ENCODE peak calls at places on chromosomes 13 and 19, in ten cellular contexts. One of them, this sample, is unnamed.

GRCh38 chr19:9178901-9179300 is at the start of gene OR7D2:
- DNase-seq in Peyer's patch: no peak
- DNase-seq in CD4-positive, alpha-beta memory T cell: no peak
- DNase-seq in activated T-cell treated with anti-CD3 and anti-CD28 coated beads for 1 hour: no peak
- DNase-seq in stimulated activated CD8-positive, alpha-beta memory T cell treated with anti-CD3 and anti-CD28 coated beads, Interleukin-2, amount 100 ng/mL, for 48 hours: no peak
- DNase-seq in NCI-H774: no peak
- DNase-seq in stimulated activated CD4-positive, alpha-beta T cell treated with anti-CD3 and anti-CD28 coated beads, Interleukin-1b, Interleukin-23, amount 100 ng/mL, for 24 hours: no peak
- DNase-seq in progenitor cell of endocrine pancreas: no peak
- DNase-seq in NCI-H2171: no peak
- DNase-seq in GM03348: no peak
- DNase-seq in this sample: no peak

GRCh38 chr19:56253737-56254136 is 18.8 kb upstream of the EDDM13 start:
- DNase-seq in activated T-cell treated with anti-CD3 and anti-CD28 coated beads for 1 hour: no peak
- DNase-seq in CD4-positive, alpha-beta memory T cell: peak
- DNase-seq in NCI-H2171: peak
- DNase-seq in progenitor cell of endocrine pancreas: no peak
- DNase-seq in stimulated activated CD8-positive, alpha-beta memory T cell treated with anti-CD3 and anti-CD28 coated beads, Interleukin-2, amount 100 ng/mL, for 48 hours: no peak
- DNase-seq in NCI-H774: peak
- DNase-seq in stimulated activated CD4-positive, alpha-beta T cell treated with anti-CD3 and anti-CD28 coated beads, Interleukin-1b, Interleukin-23, amount 100 ng/mL, for 24 hours: no peak
- DNase-seq in GM03348: peak
- DNase-seq in Peyer's patch: no peak
- DNase-seq in this sample: no peak

GRCh38 chr19:6476155-6476895 is 5.3 kb downstream of the DENND1C start:
- DNase-seq in activated T-cell treated with anti-CD3 and anti-CD28 coated beads for 1 hour: peak
- DNase-seq in stimulated activated CD4-positive, alpha-beta T cell treated with anti-CD3 and anti-CD28 coated beads, Interleukin-1b, Interleukin-23, amount 100 ng/mL, for 24 hours: peak
- DNase-seq in NCI-H774: peak
- DNase-seq in Peyer's patch: peak
- DNase-seq in CD4-positive, alpha-beta memory T cell: peak
- DNase-seq in progenitor cell of endocrine pancreas: peak
- DNase-seq in stimulated activated CD8-positive, alpha-beta memory T cell treated with anti-CD3 and anti-CD28 coated beads, Interleukin-2, amount 100 ng/mL, for 48 hours: peak
- DNase-seq in NCI-H2171: peak
- DNase-seq in GM03348: peak
- DNase-seq in this sample: peak

GRCh38 chr19:47018923-47019322 is 714 bp upstream of the NPAS1 start:
- DNase-seq in Peyer's patch: no peak
- DNase-seq in NCI-H2171: no peak
- DNase-seq in stimulated activated CD4-positive, alpha-beta T cell treated with anti-CD3 and anti-CD28 coated beads, Interleukin-1b, Interleukin-23, amount 100 ng/mL, for 24 hours: no peak
- DNase-seq in progenitor cell of endocrine pancreas: no peak
- DNase-seq in CD4-positive, alpha-beta memory T cell: no peak
- DNase-seq in GM03348: no peak
- DNase-seq in activated T-cell treated with anti-CD3 and anti-CD28 coated beads for 1 hour: no peak
- DNase-seq in stimulated activated CD8-positive, alpha-beta memory T cell treated with anti-CD3 and anti-CD28 coated beads, Interleukin-2, amount 100 ng/mL, for 48 hours: no peak
- DNase-seq in NCI-H774: no peak
- DNase-seq in this sample: no peak

GRCh38 chr19:32150605-32151004 is 194.8 kb upstream of the ZNF507 start:
- DNase-seq in NCI-H774: no peak
- DNase-seq in progenitor cell of endocrine pancreas: no peak
- DNase-seq in stimulated activated CD4-positive, alpha-beta T cell treated with anti-CD3 and anti-CD28 coated beads, Interleukin-1b, Interleukin-23, amount 100 ng/mL, for 24 hours: no peak
- DNase-seq in Peyer's patch: no peak
- DNase-seq in activated T-cell treated with anti-CD3 and anti-CD28 coated beads for 1 hour: no peak
- DNase-seq in CD4-positive, alpha-beta memory T cell: no peak
- DNase-seq in NCI-H2171: no peak
- DNase-seq in stimulated activated CD8-positive, alpha-beta memory T cell treated with anti-CD3 and anti-CD28 coated beads, Interleukin-2, amount 100 ng/mL, for 48 hours: no peak
- DNase-seq in GM03348: no peak
- DNase-seq in this sample: no peak

GRCh38 chr13:91482427-91482826 is 84.0 kb downstream of the GPC5 start:
- DNase-seq in NCI-H774: no peak
- DNase-seq in GM03348: no peak
- DNase-seq in progenitor cell of endocrine pancreas: no peak
- DNase-seq in stimulated activated CD8-positive, alpha-beta memory T cell treated with anti-CD3 and anti-CD28 coated beads, Interleukin-2, amount 100 ng/mL, for 48 hours: no peak
- DNase-seq in stimulated activated CD4-positive, alpha-beta T cell treated with anti-CD3 and anti-CD28 coated beads, Interleukin-1b, Interleukin-23, amount 100 ng/mL, for 24 hours: no peak
- DNase-seq in Peyer's patch: no peak
- DNase-seq in activated T-cell treated with anti-CD3 and anti-CD28 coated beads for 1 hour: no peak
- DNase-seq in CD4-positive, alpha-beta memory T cell: no peak
- DNase-seq in NCI-H2171: peak
- DNase-seq in this sample: peak

GRCh38 chr19:54606891-54607781 is 13.7 kb downstream of the LILRA1 start:
- DNase-seq in Peyer's patch: no peak
- DNase-seq in CD4-positive, alpha-beta memory T cell: no peak
- DNase-seq in activated T-cell treated with anti-CD3 and anti-CD28 coated beads for 1 hour: no peak
- DNase-seq in progenitor cell of endocrine pancreas: no peak
- DNase-seq in stimulated activated CD4-positive, alpha-beta T cell treated with anti-CD3 and anti-CD28 coated beads, Interleukin-1b, Interleukin-23, amount 100 ng/mL, for 24 hours: no peak
- DNase-seq in GM03348: no peak
- DNase-seq in NCI-H2171: no peak
- DNase-seq in NCI-H774: no peak
- DNase-seq in stimulated activated CD8-positive, alpha-beta memory T cell treated with anti-CD3 and anti-CD28 coated beads, Interleukin-2, amount 100 ng/mL, for 48 hours: no peak
- DNase-seq in this sample: no peak

GRCh38 chr13:95660981-95661581 is 15.9 kb upstream of the DNAJC3 start:
- DNase-seq in progenitor cell of endocrine pancreas: no peak
- DNase-seq in activated T-cell treated with anti-CD3 and anti-CD28 coated beads for 1 hour: no peak
- DNase-seq in stimulated activated CD4-positive, alpha-beta T cell treated with anti-CD3 and anti-CD28 coated beads, Interleukin-1b, Interleukin-23, amount 100 ng/mL, for 24 hours: no peak
- DNase-seq in CD4-positive, alpha-beta memory T cell: no peak
- DNase-seq in stimulated activated CD8-positive, alpha-beta memory T cell treated with anti-CD3 and anti-CD28 coated beads, Interleukin-2, amount 100 ng/mL, for 48 hours: no peak
- DNase-seq in NCI-H2171: peak
- DNase-seq in NCI-H774: no peak
- DNase-seq in GM03348: peak
- DNase-seq in Peyer's patch: no peak
- DNase-seq in this sample: no peak

GRCh38 chr19:35628565-35629331 is at the start of gene RBM42:
- DNase-seq in Peyer's patch: peak
- DNase-seq in activated T-cell treated with anti-CD3 and anti-CD28 coated beads for 1 hour: peak
- DNase-seq in NCI-H774: peak
- DNase-seq in stimulated activated CD8-positive, alpha-beta memory T cell treated with anti-CD3 and anti-CD28 coated beads, Interleukin-2, amount 100 ng/mL, for 48 hours: peak
- DNase-seq in CD4-positive, alpha-beta memory T cell: peak
- DNase-seq in GM03348: peak
- DNase-seq in progenitor cell of endocrine pancreas: peak
- DNase-seq in stimulated activated CD4-positive, alpha-beta T cell treated with anti-CD3 and anti-CD28 coated beads, Interleukin-1b, Interleukin-23, amount 100 ng/mL, for 24 hours: peak
- DNase-seq in NCI-H2171: peak
- DNase-seq in this sample: peak

GRCh38 chr19:588758-589692 is 656 bp upstream of the HCN2 start:
- DNase-seq in progenitor cell of endocrine pancreas: no peak
- DNase-seq in NCI-H2171: peak
- DNase-seq in stimulated activated CD8-positive, alpha-beta memory T cell treated with anti-CD3 and anti-CD28 coated beads, Interleukin-2, amount 100 ng/mL, for 48 hours: no peak
- DNase-seq in stimulated activated CD4-positive, alpha-beta T cell treated with anti-CD3 and anti-CD28 coated beads, Interleukin-1b, Interleukin-23, amount 100 ng/mL, for 24 hours: no peak
- DNase-seq in activated T-cell treated with anti-CD3 and anti-CD28 coated beads for 1 hour: no peak
- DNase-seq in Peyer's patch: no peak
- DNase-seq in GM03348: no peak
- DNase-seq in NCI-H774: no peak
- DNase-seq in CD4-positive, alpha-beta memory T cell: no peak
- DNase-seq in this sample: no peak

GRCh38 chr13:98974053-98974452 is 3.8 kb downstream of the DOCK9 start:
- DNase-seq in progenitor cell of endocrine pancreas: no peak
- DNase-seq in activated T-cell treated with anti-CD3 and anti-CD28 coated beads for 1 hour: no peak
- DNase-seq in stimulated activated CD4-positive, alpha-beta T cell treated with anti-CD3 and anti-CD28 coated beads, Interleukin-1b, Interleukin-23, amount 100 ng/mL, for 24 hours: no peak
- DNase-seq in CD4-positive, alpha-beta memory T cell: no peak
- DNase-seq in GM03348: no peak
- DNase-seq in NCI-H774: no peak
- DNase-seq in Peyer's patch: no peak
- DNase-seq in NCI-H2171: no peak
- DNase-seq in stimulated activated CD8-positive, alpha-beta memory T cell treated with anti-CD3 and anti-CD28 coated beads, Interleukin-2, amount 100 ng/mL, for 48 hours: no peak
- DNase-seq in this sample: no peak

GRCh38 chr13:86572115-86572514 is 772.9 kb upstream of the SLITRK6 start:
- DNase-seq in stimulated activated CD4-positive, alpha-beta T cell treated with anti-CD3 and anti-CD28 coated beads, Interleukin-1b, Interleukin-23, amount 100 ng/mL, for 24 hours: no peak
- DNase-seq in GM03348: no peak
- DNase-seq in CD4-positive, alpha-beta memory T cell: no peak
- DNase-seq in progenitor cell of endocrine pancreas: no peak
- DNase-seq in NCI-H774: no peak
- DNase-seq in Peyer's patch: no peak
- DNase-seq in activated T-cell treated with anti-CD3 and anti-CD28 coated beads for 1 hour: no peak
- DNase-seq in stimulated activated CD8-positive, alpha-beta memory T cell treated with anti-CD3 and anti-CD28 coated beads, Interleukin-2, amount 100 ng/mL, for 48 hours: no peak
- DNase-seq in NCI-H2171: no peak
- DNase-seq in this sample: no peak

GRCh38 chr19:46373573-46374359 is 26.9 kb downstream of the PPP5C start:
- DNase-seq in stimulated activated CD4-positive, alpha-beta T cell treated with anti-CD3 and anti-CD28 coated beads, Interleukin-1b, Interleukin-23, amount 100 ng/mL, for 24 hours: no peak
- DNase-seq in NCI-H774: peak
- DNase-seq in CD4-positive, alpha-beta memory T cell: no peak
- DNase-seq in GM03348: peak
- DNase-seq in progenitor cell of endocrine pancreas: peak
- DNase-seq in Peyer's patch: peak
- DNase-seq in stimulated activated CD8-positive, alpha-beta memory T cell treated with anti-CD3 and anti-CD28 coated beads, Interleukin-2, amount 100 ng/mL, for 48 hours: no peak
- DNase-seq in activated T-cell treated with anti-CD3 and anti-CD28 coated beads for 1 hour: no peak
- DNase-seq in NCI-H2171: peak
- DNase-seq in this sample: peak

GRCh38 chr13:52136763-52137162 is 7.9 kb upstream of the NEK5 start:
- DNase-seq in Peyer's patch: no peak
- DNase-seq in CD4-positive, alpha-beta memory T cell: no peak
- DNase-seq in progenitor cell of endocrine pancreas: no peak
- DNase-seq in NCI-H774: no peak
- DNase-seq in activated T-cell treated with anti-CD3 and anti-CD28 coated beads for 1 hour: no peak
- DNase-seq in stimulated activated CD8-positive, alpha-beta memory T cell treated with anti-CD3 and anti-CD28 coated beads, Interleukin-2, amount 100 ng/mL, for 48 hours: no peak
- DNase-seq in NCI-H2171: no peak
- DNase-seq in GM03348: no peak
- DNase-seq in stimulated activated CD4-positive, alpha-beta T cell treated with anti-CD3 and anti-CD28 coated beads, Interleukin-1b, Interleukin-23, amount 100 ng/mL, for 24 hours: no peak
- DNase-seq in this sample: no peak

GRCh38 chr19:35404879-35405622 is 34.2 kb downstream of the GPR42 start:
- DNase-seq in NCI-H774: no peak
- DNase-seq in NCI-H2171: no peak
- DNase-seq in stimulated activated CD4-positive, alpha-beta T cell treated with anti-CD3 and anti-CD28 coated beads, Interleukin-1b, Interleukin-23, amount 100 ng/mL, for 24 hours: no peak
- DNase-seq in stimulated activated CD8-positive, alpha-beta memory T cell treated with anti-CD3 and anti-CD28 coated beads, Interleukin-2, amount 100 ng/mL, for 48 hours: peak
- DNase-seq in CD4-positive, alpha-beta memory T cell: no peak
- DNase-seq in activated T-cell treated with anti-CD3 and anti-CD28 coated beads for 1 hour: no peak
- DNase-seq in GM03348: peak
- DNase-seq in Peyer's patch: peak
- DNase-seq in progenitor cell of endocrine pancreas: no peak
- DNase-seq in this sample: peak

GRCh38 chr19:9936151-9937000 is at the start of gene OLFM2:
- DNase-seq in CD4-positive, alpha-beta memory T cell: no peak
- DNase-seq in stimulated activated CD4-positive, alpha-beta T cell treated with anti-CD3 and anti-CD28 coated beads, Interleukin-1b, Interleukin-23, amount 100 ng/mL, for 24 hours: no peak
- DNase-seq in Peyer's patch: no peak
- DNase-seq in activated T-cell treated with anti-CD3 and anti-CD28 coated beads for 1 hour: no peak
- DNase-seq in stimulated activated CD8-positive, alpha-beta memory T cell treated with anti-CD3 and anti-CD28 coated beads, Interleukin-2, amount 100 ng/mL, for 48 hours: no peak
- DNase-seq in GM03348: no peak
- DNase-seq in NCI-H774: no peak
- DNase-seq in NCI-H2171: peak
- DNase-seq in progenitor cell of endocrine pancreas: peak
- DNase-seq in this sample: peak

GRCh38 chr13:114072421-114072820 is 60.0 kb downstream of the RASA3 start:
- DNase-seq in NCI-H774: no peak
- DNase-seq in Peyer's patch: no peak
- DNase-seq in NCI-H2171: no peak
- DNase-seq in progenitor cell of endocrine pancreas: no peak
- DNase-seq in CD4-positive, alpha-beta memory T cell: no peak
- DNase-seq in stimulated activated CD8-positive, alpha-beta memory T cell treated with anti-CD3 and anti-CD28 coated beads, Interleukin-2, amount 100 ng/mL, for 48 hours: no peak
- DNase-seq in activated T-cell treated with anti-CD3 and anti-CD28 coated beads for 1 hour: no peak
- DNase-seq in stimulated activated CD4-positive, alpha-beta T cell treated with anti-CD3 and anti-CD28 coated beads, Interleukin-1b, Interleukin-23, amount 100 ng/mL, for 24 hours: no peak
- DNase-seq in GM03348: no peak
- DNase-seq in this sample: no peak

GRCh38 chr13:80359459-80360297 is 18.8 kb upstream of the SPRY2 start:
- DNase-seq in Peyer's patch: no peak
- DNase-seq in activated T-cell treated with anti-CD3 and anti-CD28 coated beads for 1 hour: no peak
- DNase-seq in NCI-H774: no peak
- DNase-seq in CD4-positive, alpha-beta memory T cell: no peak
- DNase-seq in stimulated activated CD8-positive, alpha-beta memory T cell treated with anti-CD3 and anti-CD28 coated beads, Interleukin-2, amount 100 ng/mL, for 48 hours: no peak
- DNase-seq in GM03348: peak
- DNase-seq in stimulated activated CD4-positive, alpha-beta T cell treated with anti-CD3 and anti-CD28 coated beads, Interleukin-1b, Interleukin-23, amount 100 ng/mL, for 24 hours: no peak
- DNase-seq in NCI-H2171: no peak
- DNase-seq in progenitor cell of endocrine pancreas: no peak
- DNase-seq in this sample: peak

GRCh38 chr13:46687810-46688209 is 109.2 kb downstream of the ESD start:
- DNase-seq in activated T-cell treated with anti-CD3 and anti-CD28 coated beads for 1 hour: no peak
- DNase-seq in NCI-H774: no peak
- DNase-seq in progenitor cell of endocrine pancreas: no peak
- DNase-seq in stimulated activated CD4-positive, alpha-beta T cell treated with anti-CD3 and anti-CD28 coated beads, Interleukin-1b, Interleukin-23, amount 100 ng/mL, for 24 hours: no peak
- DNase-seq in GM03348: no peak
- DNase-seq in Peyer's patch: no peak
- DNase-seq in NCI-H2171: no peak
- DNase-seq in stimulated activated CD8-positive, alpha-beta memory T cell treated with anti-CD3 and anti-CD28 coated beads, Interleukin-2, amount 100 ng/mL, for 48 hours: no peak
- DNase-seq in CD4-positive, alpha-beta memory T cell: no peak
- DNase-seq in this sample: peak

GRCh38 chr13:24618219-24618955 is 61.8 kb upstream of the ATP12A start:
- DNase-seq in stimulated activated CD4-positive, alpha-beta T cell treated with anti-CD3 and anti-CD28 coated beads, Interleukin-1b, Interleukin-23, amount 100 ng/mL, for 24 hours: peak
- DNase-seq in CD4-positive, alpha-beta memory T cell: peak
- DNase-seq in NCI-H774: no peak
- DNase-seq in progenitor cell of endocrine pancreas: no peak
- DNase-seq in activated T-cell treated with anti-CD3 and anti-CD28 coated beads for 1 hour: peak
- DNase-seq in GM03348: no peak
- DNase-seq in stimulated activated CD8-positive, alpha-beta memory T cell treated with anti-CD3 and anti-CD28 coated beads, Interleukin-2, amount 100 ng/mL, for 48 hours: peak
- DNase-seq in Peyer's patch: peak
- DNase-seq in NCI-H2171: no peak
- DNase-seq in this sample: peak

GRCh38 chr19:55082023-55082851 is 6.6 kb downstream of the EPS8L1 start:
- DNase-seq in CD4-positive, alpha-beta memory T cell: peak
- DNase-seq in stimulated activated CD4-positive, alpha-beta T cell treated with anti-CD3 and anti-CD28 coated beads, Interleukin-1b, Interleukin-23, amount 100 ng/mL, for 24 hours: no peak
- DNase-seq in activated T-cell treated with anti-CD3 and anti-CD28 coated beads for 1 hour: no peak
- DNase-seq in progenitor cell of endocrine pancreas: no peak
- DNase-seq in GM03348: peak
- DNase-seq in NCI-H2171: no peak
- DNase-seq in Peyer's patch: no peak
- DNase-seq in stimulated activated CD8-positive, alpha-beta memory T cell treated with anti-CD3 and anti-CD28 coated beads, Interleukin-2, amount 100 ng/mL, for 48 hours: peak
- DNase-seq in NCI-H774: no peak
- DNase-seq in this sample: peak

GRCh38 chr13:28532226-28533048 is 37.5 kb upstream of the FLT1 start:
- DNase-seq in NCI-H774: no peak
- DNase-seq in GM03348: peak
- DNase-seq in Peyer's patch: peak
- DNase-seq in stimulated activated CD8-positive, alpha-beta memory T cell treated with anti-CD3 and anti-CD28 coated beads, Interleukin-2, amount 100 ng/mL, for 48 hours: no peak
- DNase-seq in progenitor cell of endocrine pancreas: peak
- DNase-seq in NCI-H2171: no peak
- DNase-seq in activated T-cell treated with anti-CD3 and anti-CD28 coated beads for 1 hour: no peak
- DNase-seq in CD4-positive, alpha-beta memory T cell: no peak
- DNase-seq in stimulated activated CD4-positive, alpha-beta T cell treated with anti-CD3 and anti-CD28 coated beads, Interleukin-1b, Interleukin-23, amount 100 ng/mL, for 24 hours: no peak
- DNase-seq in this sample: peak

GRCh38 chr13:103312467-103312866 is 246.2 kb upstream of the SLC10A2 start:
- DNase-seq in NCI-H2171: no peak
- DNase-seq in activated T-cell treated with anti-CD3 and anti-CD28 coated beads for 1 hour: no peak
- DNase-seq in Peyer's patch: no peak
- DNase-seq in stimulated activated CD4-positive, alpha-beta T cell treated with anti-CD3 and anti-CD28 coated beads, Interleukin-1b, Interleukin-23, amount 100 ng/mL, for 24 hours: no peak
- DNase-seq in progenitor cell of endocrine pancreas: no peak
- DNase-seq in NCI-H774: no peak
- DNase-seq in stimulated activated CD8-positive, alpha-beta memory T cell treated with anti-CD3 and anti-CD28 coated beads, Interleukin-2, amount 100 ng/mL, for 48 hours: no peak
- DNase-seq in GM03348: no peak
- DNase-seq in CD4-positive, alpha-beta memory T cell: no peak
- DNase-seq in this sample: no peak

GRCh38 chr19:41223431-41224234 is 4.6 kb downstream of the AXL start:
- DNase-seq in NCI-H774: no peak
- DNase-seq in Peyer's patch: no peak
- DNase-seq in stimulated activated CD8-positive, alpha-beta memory T cell treated with anti-CD3 and anti-CD28 coated beads, Interleukin-2, amount 100 ng/mL, for 48 hours: no peak
- DNase-seq in stimulated activated CD4-positive, alpha-beta T cell treated with anti-CD3 and anti-CD28 coated beads, Interleukin-1b, Interleukin-23, amount 100 ng/mL, for 24 hours: no peak
- DNase-seq in GM03348: peak
- DNase-seq in activated T-cell treated with anti-CD3 and anti-CD28 coated beads for 1 hour: no peak
- DNase-seq in progenitor cell of endocrine pancreas: no peak
- DNase-seq in CD4-positive, alpha-beta memory T cell: no peak
- DNase-seq in NCI-H2171: no peak
- DNase-seq in this sample: peak

GRCh38 chr13:21055016-21055415 is 6.4 kb downstream of the LATS2 start:
- DNase-seq in GM03348: no peak
- DNase-seq in NCI-H774: no peak
- DNase-seq in NCI-H2171: no peak
- DNase-seq in stimulated activated CD4-positive, alpha-beta T cell treated with anti-CD3 and anti-CD28 coated beads, Interleukin-1b, Interleukin-23, amount 100 ng/mL, for 24 hours: no peak
- DNase-seq in CD4-positive, alpha-beta memory T cell: no peak
- DNase-seq in Peyer's patch: no peak
- DNase-seq in activated T-cell treated with anti-CD3 and anti-CD28 coated beads for 1 hour: no peak
- DNase-seq in stimulated activated CD8-positive, alpha-beta memory T cell treated with anti-CD3 and anti-CD28 coated beads, Interleukin-2, amount 100 ng/mL, for 48 hours: no peak
- DNase-seq in progenitor cell of endocrine pancreas: no peak
- DNase-seq in this sample: no peak

GRCh38 chr19:1761528-1762242 is 8.4 kb downstream of the ONECUT3 start:
- DNase-seq in NCI-H774: no peak
- DNase-seq in progenitor cell of endocrine pancreas: no peak
- DNase-seq in NCI-H2171: no peak
- DNase-seq in Peyer's patch: no peak
- DNase-seq in GM03348: no peak
- DNase-seq in stimulated activated CD8-positive, alpha-beta memory T cell treated with anti-CD3 and anti-CD28 coated beads, Interleukin-2, amount 100 ng/mL, for 48 hours: no peak
- DNase-seq in activated T-cell treated with anti-CD3 and anti-CD28 coated beads for 1 hour: no peak
- DNase-seq in stimulated activated CD4-positive, alpha-beta T cell treated with anti-CD3 and anti-CD28 coated beads, Interleukin-1b, Interleukin-23, amount 100 ng/mL, for 24 hours: no peak
- DNase-seq in CD4-positive, alpha-beta memory T cell: no peak
- DNase-seq in this sample: no peak

GRCh38 chr19:16100524-16100923 is 11.2 kb upstream of the RAB8A start:
- DNase-seq in NCI-H2171: no peak
- DNase-seq in activated T-cell treated with anti-CD3 and anti-CD28 coated beads for 1 hour: no peak
- DNase-seq in CD4-positive, alpha-beta memory T cell: no peak
- DNase-seq in stimulated activated CD8-positive, alpha-beta memory T cell treated with anti-CD3 and anti-CD28 coated beads, Interleukin-2, amount 100 ng/mL, for 48 hours: no peak
- DNase-seq in NCI-H774: no peak
- DNase-seq in stimulated activated CD4-positive, alpha-beta T cell treated with anti-CD3 and anti-CD28 coated beads, Interleukin-1b, Interleukin-23, amount 100 ng/mL, for 24 hours: no peak
- DNase-seq in GM03348: no peak
- DNase-seq in Peyer's patch: no peak
- DNase-seq in progenitor cell of endocrine pancreas: no peak
- DNase-seq in this sample: no peak

GRCh38 chr13:95385373-95385772 is 84.1 kb upstream of the ABCC4 start:
- DNase-seq in activated T-cell treated with anti-CD3 and anti-CD28 coated beads for 1 hour: no peak
- DNase-seq in Peyer's patch: no peak
- DNase-seq in NCI-H2171: no peak
- DNase-seq in stimulated activated CD4-positive, alpha-beta T cell treated with anti-CD3 and anti-CD28 coated beads, Interleukin-1b, Interleukin-23, amount 100 ng/mL, for 24 hours: no peak
- DNase-seq in stimulated activated CD8-positive, alpha-beta memory T cell treated with anti-CD3 and anti-CD28 coated beads, Interleukin-2, amount 100 ng/mL, for 48 hours: no peak
- DNase-seq in progenitor cell of endocrine pancreas: no peak
- DNase-seq in CD4-positive, alpha-beta memory T cell: no peak
- DNase-seq in GM03348: no peak
- DNase-seq in NCI-H774: no peak
- DNase-seq in this sample: no peak